ENCODE peak calls at places on chromosomes 6 and 20, in six cellular contexts. One of them, this sample, is unnamed.

GRCh38 chr6:170291271-170292110 is 613 bp upstream of the DLL1 start:
- DNase-seq in PC-3: peak; percentile 27
- DNase-seq in neural progenitor cell: peak; percentile 96
- DNase-seq in CD8-positive, alpha-beta T cell: peak; percentile 55
- DNase-seq in iPS DF 6.9: no peak
- DNase-seq in heart right ventricle: peak; percentile 82
- DNase-seq in this sample: no peak

GRCh38 chr6:40882321-40882720 is 156.7 kb downstream of the UNC5CL start:
- DNase-seq in neural progenitor cell: no peak
- DNase-seq in CD8-positive, alpha-beta T cell: no peak
- DNase-seq in PC-3: no peak
- DNase-seq in iPS DF 6.9: no peak
- DNase-seq in heart right ventricle: no peak
- DNase-seq in this sample: peak; percentile 30

GRCh38 chr6:16205377-16206144 is 32.8 kb upstream of the GMPR start:
- DNase-seq in PC-3: no peak
- DNase-seq in neural progenitor cell: no peak
- DNase-seq in heart right ventricle: no peak
- DNase-seq in iPS DF 6.9: no peak
- DNase-seq in CD8-positive, alpha-beta T cell: no peak
- DNase-seq in this sample: no peak

GRCh38 chr6:20092071-20092566 is 120.2 kb downstream of the MBOAT1 start:
- DNase-seq in CD8-positive, alpha-beta T cell: no peak
- DNase-seq in heart right ventricle: no peak
- DNase-seq in iPS DF 6.9: peak; percentile 39
- DNase-seq in PC-3: peak; percentile 73
- DNase-seq in neural progenitor cell: peak; percentile 58
- DNase-seq in this sample: peak; percentile 36

GRCh38 chr6:13267142-13267621 is 61.2 kb downstream of the TBC1D7 start:
- DNase-seq in neural progenitor cell: no peak
- DNase-seq in CD8-positive, alpha-beta T cell: no peak
- DNase-seq in heart right ventricle: no peak
- DNase-seq in iPS DF 6.9: no peak
- DNase-seq in PC-3: peak; percentile 12
- DNase-seq in this sample: no peak

GRCh38 chr20:61835791-61836350 is 229.8 kb downstream of the TAF4 start:
- DNase-seq in PC-3: no peak
- DNase-seq in neural progenitor cell: no peak
- DNase-seq in CD8-positive, alpha-beta T cell: no peak
- DNase-seq in iPS DF 6.9: no peak
- DNase-seq in heart right ventricle: no peak
- DNase-seq in this sample: no peak

GRCh38 chr20:13868331-13868730 is 83.5 kb downstream of the NDUFAF5 start:
- DNase-seq in heart right ventricle: no peak
- DNase-seq in neural progenitor cell: no peak
- DNase-seq in PC-3: no peak
- DNase-seq in iPS DF 6.9: no peak
- DNase-seq in CD8-positive, alpha-beta T cell: no peak
- DNase-seq in this sample: no peak

GRCh38 chr20:46808565-46808964 is 86.1 kb upstream of the EYA2 start:
- DNase-seq in CD8-positive, alpha-beta T cell: no peak
- DNase-seq in heart right ventricle: no peak
- DNase-seq in PC-3: peak; percentile 29
- DNase-seq in neural progenitor cell: no peak
- DNase-seq in iPS DF 6.9: no peak
- DNase-seq in this sample: no peak

GRCh38 chr6:6918216-6918983 is 189.4 kb upstream of the RREB1 start:
- DNase-seq in iPS DF 6.9: no peak
- DNase-seq in CD8-positive, alpha-beta T cell: no peak
- DNase-seq in PC-3: peak; percentile 75
- DNase-seq in heart right ventricle: no peak
- DNase-seq in neural progenitor cell: no peak
- DNase-seq in this sample: no peak

GRCh38 chr6:99790679-99791078 is 184.0 kb downstream of the PRDM13 start:
- DNase-seq in PC-3: peak; percentile 20
- DNase-seq in iPS DF 6.9: no peak
- DNase-seq in heart right ventricle: no peak
- DNase-seq in CD8-positive, alpha-beta T cell: no peak
- DNase-seq in neural progenitor cell: no peak
- DNase-seq in this sample: no peak

GRCh38 chr20:63177134-63177784 is 38.7 kb downstream of the YTHDF1 start:
- DNase-seq in neural progenitor cell: peak; percentile 86
- DNase-seq in iPS DF 6.9: no peak
- DNase-seq in heart right ventricle: no peak
- DNase-seq in PC-3: no peak
- DNase-seq in CD8-positive, alpha-beta T cell: no peak
- DNase-seq in this sample: no peak

GRCh38 chr6:38773338-38773737 is 58.2 kb downstream of the DNAH8 start:
- DNase-seq in iPS DF 6.9: peak; percentile 74
- DNase-seq in heart right ventricle: no peak
- DNase-seq in PC-3: peak; percentile 62
- DNase-seq in neural progenitor cell: peak; percentile 59
- DNase-seq in CD8-positive, alpha-beta T cell: no peak
- DNase-seq in this sample: peak; percentile 18

GRCh38 chr6:146803601-146804000 is 204.8 kb downstream of the ADGB start:
- DNase-seq in neural progenitor cell: no peak
- DNase-seq in PC-3: no peak
- DNase-seq in iPS DF 6.9: no peak
- DNase-seq in CD8-positive, alpha-beta T cell: no peak
- DNase-seq in heart right ventricle: peak; percentile 18
- DNase-seq in this sample: no peak

GRCh38 chr6:43257746-43258145 is 14.5 kb downstream of the TTBK1 start:
- DNase-seq in CD8-positive, alpha-beta T cell: no peak
- DNase-seq in heart right ventricle: no peak
- DNase-seq in iPS DF 6.9: no peak
- DNase-seq in neural progenitor cell: no peak
- DNase-seq in PC-3: no peak
- DNase-seq in this sample: no peak

GRCh38 chr20:2122921-2123320 is 21.3 kb downstream of the STK35 start:
- DNase-seq in PC-3: no peak
- DNase-seq in heart right ventricle: no peak
- DNase-seq in neural progenitor cell: no peak
- DNase-seq in CD8-positive, alpha-beta T cell: no peak
- DNase-seq in iPS DF 6.9: no peak
- DNase-seq in this sample: no peak

GRCh38 chr6:40819182-40819834 is 219.7 kb downstream of the UNC5CL start:
- DNase-seq in PC-3: no peak
- DNase-seq in iPS DF 6.9: no peak
- DNase-seq in heart right ventricle: no peak
- DNase-seq in neural progenitor cell: no peak
- DNase-seq in CD8-positive, alpha-beta T cell: no peak
- DNase-seq in this sample: no peak

GRCh38 chr6:52575490-52575868 is 1.4 kb downstream of the TRAM2 start:
- DNase-seq in iPS DF 6.9: no peak
- DNase-seq in PC-3: no peak
- DNase-seq in heart right ventricle: no peak
- DNase-seq in CD8-positive, alpha-beta T cell: no peak
- DNase-seq in neural progenitor cell: no peak
- DNase-seq in this sample: no peak
- H3K4me1 ChIP-seq in iPS DF 6.9: peaks cover 4% of the 10 kb centered on the region
- H3K4me1 ChIP-seq in PC-3: peaks cover 33% of the 10 kb centered on the region
- H3K4me1 ChIP-seq in heart right ventricle: peaks cover 53% of the 10 kb centered on the region
- H3K4me1 ChIP-seq in CD8-positive, alpha-beta T cell: peaks cover 44% of the 10 kb centered on the region
- H3K4me1 ChIP-seq in neural progenitor cell: peaks cover 32% of the 10 kb centered on the region
- H3K4me1 ChIP-seq in this sample: peaks cover 3% of the 10 kb centered on the region

DNA sequence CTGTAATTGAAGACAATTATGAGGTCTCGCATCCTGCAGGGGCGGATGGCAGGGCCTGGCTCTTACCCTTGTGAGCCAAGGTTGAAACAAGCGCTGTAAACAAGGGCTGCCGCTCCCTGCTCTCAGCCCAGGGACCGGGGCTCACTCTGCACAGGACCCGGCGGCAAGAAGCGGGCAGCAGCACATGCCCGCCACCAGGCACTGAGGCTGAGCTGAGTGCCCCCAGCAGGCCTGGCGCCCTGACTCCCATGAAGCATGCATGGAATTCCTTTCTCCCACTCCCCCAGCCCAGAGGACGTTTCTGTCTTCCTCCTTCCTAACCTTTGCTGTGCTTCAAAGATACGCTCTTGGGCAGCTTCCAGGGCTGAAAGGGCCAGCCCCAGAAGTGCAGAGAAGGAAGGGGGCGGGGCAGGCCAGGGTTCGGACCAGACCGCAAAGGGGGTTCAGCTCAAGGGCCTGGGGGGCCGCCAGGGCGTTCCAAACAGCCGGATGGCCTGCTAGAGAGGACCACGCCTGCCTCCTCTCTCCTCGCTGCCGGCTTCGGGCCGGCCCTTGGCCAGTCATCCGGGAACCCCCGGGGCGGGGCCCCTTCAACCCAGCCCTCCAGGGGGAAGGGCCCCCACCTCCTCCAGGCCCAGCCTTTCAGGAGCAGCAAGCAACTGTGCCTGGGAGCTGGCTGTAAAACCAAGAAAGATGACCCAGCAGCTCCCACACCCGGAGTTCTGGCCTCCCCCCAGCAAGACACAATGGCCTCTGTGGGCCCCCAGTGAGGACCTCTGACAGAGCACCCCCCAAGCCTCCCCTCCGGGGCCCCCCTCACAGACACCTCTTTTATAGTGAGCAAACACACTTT is 109.9 kb downstream of the NOL4L start:
- DNase-seq in PC-3: peak; percentile 84
- DNase-seq in heart right ventricle: peak; percentile 91
- DNase-seq in CD8-positive, alpha-beta T cell: no peak
- DNase-seq in iPS DF 6.9: no peak
- DNase-seq in neural progenitor cell: peak; percentile 70
- DNase-seq in this sample: peak; percentile 94
- H3K4me3 ChIP-seq in PC-3: peak overlapping the region; percentile 51
- H3K4me3 ChIP-seq in heart right ventricle: peak overlapping the region; percentile 52
- H3K4me3 ChIP-seq in CD8-positive, alpha-beta T cell: no peak overlapping the region
- H3K4me3 ChIP-seq in iPS DF 6.9: no peak overlapping the region
- H3K4me3 ChIP-seq in neural progenitor cell: peak overlapping the region; percentile 2
- H3K4me3 ChIP-seq in this sample: peak overlapping the region; percentile 42

DNA sequence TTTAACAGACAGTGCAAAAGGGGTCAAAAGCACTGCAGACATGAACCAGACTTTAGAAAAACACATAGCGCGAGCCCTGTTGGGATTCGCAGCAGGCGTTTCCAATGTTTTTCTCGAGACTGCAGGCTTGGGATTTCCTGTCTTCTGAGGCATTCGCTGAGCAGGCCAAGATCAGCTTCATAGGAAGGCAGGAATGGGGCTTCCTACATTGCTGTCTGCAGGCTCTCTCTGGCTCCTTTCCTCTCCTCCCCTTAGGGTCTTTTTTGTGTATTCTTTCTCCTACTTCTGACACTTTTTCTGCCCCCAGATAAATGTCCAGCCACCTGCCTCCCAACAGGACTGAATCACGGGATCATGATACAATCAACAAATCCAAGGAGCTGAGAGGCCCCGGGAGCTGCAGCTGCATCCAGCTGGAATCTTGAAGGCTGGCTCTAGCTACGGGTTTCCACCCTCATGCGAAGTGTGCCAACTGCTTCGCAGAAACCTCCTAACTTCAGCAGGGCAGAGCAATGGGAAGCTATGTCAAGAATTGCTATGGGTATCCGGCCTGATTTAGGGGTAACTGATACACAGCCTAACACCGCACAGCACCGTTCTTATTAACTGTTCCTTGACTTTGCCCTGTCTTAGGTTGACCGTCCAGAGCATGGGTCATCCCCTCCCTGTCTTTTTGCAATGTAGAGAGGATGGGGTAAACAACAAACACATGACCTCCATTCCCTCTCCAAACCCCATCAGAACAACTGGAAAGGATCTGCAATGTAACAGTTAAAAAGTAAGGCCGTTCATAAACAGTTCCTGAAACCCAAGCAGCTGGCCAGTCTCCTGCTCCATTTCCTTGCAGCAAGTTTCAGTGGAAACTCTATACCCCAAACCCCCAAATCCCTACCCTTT is 31.6 kb downstream of the SNX5 start:
- DNase-seq in iPS DF 6.9: no peak
- DNase-seq in CD8-positive, alpha-beta T cell: no peak
- DNase-seq in heart right ventricle: peak; percentile 58
- DNase-seq in neural progenitor cell: no peak
- DNase-seq in PC-3: no peak
- DNase-seq in this sample: no peak
- H3K4me1 ChIP-seq in iPS DF 6.9: peaks cover 14% of the 10 kb centered on the region
- H3K4me1 ChIP-seq in CD8-positive, alpha-beta T cell: peaks cover 12% of the 10 kb centered on the region
- H3K4me1 ChIP-seq in heart right ventricle: peaks cover 12% of the 10 kb centered on the region
- H3K4me1 ChIP-seq in neural progenitor cell: peaks cover 43% of the 10 kb centered on the region
- H3K4me1 ChIP-seq in PC-3: no peaks in the 10 kb centered on the region
- H3K4me1 ChIP-seq in this sample: no peaks in the 10 kb centered on the region

DNA sequence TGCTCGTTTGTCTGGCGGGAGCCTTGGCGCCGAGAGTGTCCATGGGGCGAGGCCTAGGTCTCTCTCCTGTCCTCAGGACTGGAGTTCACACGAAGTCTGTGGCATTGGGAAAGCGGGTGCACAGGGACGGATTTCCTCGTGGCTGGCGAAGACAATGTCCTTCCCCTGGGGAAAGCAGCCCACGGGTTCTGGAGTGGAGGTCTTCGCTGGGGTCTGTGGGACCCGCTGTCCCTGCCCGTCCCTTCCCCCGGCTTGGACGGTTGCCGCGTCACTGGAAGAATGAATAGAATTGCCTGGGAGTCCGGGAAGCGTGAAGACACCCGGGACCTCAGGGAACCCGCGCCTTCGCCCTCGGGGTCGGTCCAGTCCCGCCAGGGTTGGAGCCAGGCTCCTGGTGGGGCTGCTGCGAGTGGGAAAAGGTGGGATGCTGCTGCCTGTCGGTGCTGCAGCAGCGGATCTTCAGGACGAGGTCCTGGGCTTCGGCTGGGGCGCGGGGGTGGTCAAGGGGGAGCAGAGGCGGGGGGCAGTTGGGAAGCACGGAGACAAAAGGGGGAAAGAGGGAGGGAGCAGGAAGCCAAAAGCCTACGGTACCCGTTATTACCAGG is 441.8 kb upstream of the DEFB115 start:
- DNase-seq in PC-3: no peak
- DNase-seq in heart right ventricle: no peak
- DNase-seq in iPS DF 6.9: no peak
- DNase-seq in neural progenitor cell: no peak
- DNase-seq in CD8-positive, alpha-beta T cell: no peak
- DNase-seq in this sample: no peak
- H3K4me3 ChIP-seq in PC-3: no peak overlapping the region
- H3K4me3 ChIP-seq in heart right ventricle: peak overlapping the region; percentile 42
- H3K4me3 ChIP-seq in iPS DF 6.9: no peak overlapping the region
- H3K4me3 ChIP-seq in neural progenitor cell: no peak overlapping the region
- H3K4me3 ChIP-seq in CD8-positive, alpha-beta T cell: no peak overlapping the region
- H3K4me3 ChIP-seq in this sample: no peak overlapping the region

This sample was measured in small intestine.